ENCODE peak calls at places on chromosomes 7 and 10, in six cellular contexts. O is endodermal cell, N is Panc1, J is upper lobe of right lung, L is endothelial cell of umbilical vein, W is iPS DF 6.9. P is an unnamed sample.

GRCh38 chr7:26487780-26488535 is 196.3 kb downstream of the SNX10 start:
- DNase-seq in O (no peak), N (no peak), J (no peak), L (no peak), W (no peak), P (no peak)

GRCh38 chr10:50846753-50847152 is 38.7 kb downstream of the A1CF start:
- DNase-seq in O (no peak), N (no peak), J (no peak), L (no peak), W (no peak), P (no peak)

GRCh38 chr7:2849941-2850766 is 6.0 kb upstream of the GNA12 start:
- DNase-seq in O (no peak), N (no peak), J (no peak), L (no peak), W (no peak), P (no peak)

GRCh38 chr7:47514818-47515217 is 67.1 kb downstream of the TNS3 start:
- DNase-seq in O (no peak), N (no peak), J (no peak), L (no peak), W (no peak), P (no peak)

GRCh38 chr10:25061711-25062455 is 45.5 kb downstream of the THNSL1 start:
- DNase-seq in O (no peak), N (no peak), J (no peak), L (no peak), W (no peak), P (no peak)

GRCh38 chr7:101728888-101729883 is 88.2 kb upstream of the CUX1 start:
- DNase-seq in O (no peak), N (no peak), J (peak; percentile 83), L (no peak), W (no peak), P (no peak)

GRCh38 chr7:30080818-30081217 is 52.6 kb downstream of the PLEKHA8 start:
- DNase-seq in O (no peak), N (no peak), J (no peak), L (no peak), W (no peak), P (no peak)

GRCh38 chr10:73634397-73634796 is 6.9 kb downstream of the MYOZ1 start:
- DNase-seq in O (no peak), N (no peak), J (no peak), L (no peak), W (no peak), P (no peak)

GRCh38 chr10:18214692-18215563 is 74.7 kb downstream of the CACNB2 start:
- DNase-seq in O (peak; percentile 84), N (peak; percentile 24), J (no peak), L (peak; percentile 55), W (no peak), P (no peak)

GRCh38 chr7:78090616-78091015 is 292.0 kb downstream of the PHTF2 start:
- DNase-seq in O (no peak), N (peak; percentile 10), J (no peak), L (no peak), W (no peak), P (no peak)

GRCh38 chr10:101014230-101014884 is 14.7 kb downstream of the LZTS2 start:
- DNase-seq in O (peak; percentile 95), N (no peak), J (peak; percentile 89), L (peak; percentile 64), W (no peak), P (no peak)

GRCh38 chr7:138935438-138936079 is 45.6 kb downstream of the KIAA1549 start:
- DNase-seq in O (peak; percentile 47), N (peak; percentile 87), J (no peak), L (peak; percentile 77), W (no peak), P (no peak)

GRCh38 chr10:124375353-124375614 is 43.4 kb downstream of the OAT start:
- DNase-seq in O (no peak), N (no peak), J (no peak), L (no peak), W (no peak), P (peak; percentile 29)

GRCh38 chr7:124276005-124276606 is 243.2 kb upstream of the TMEM229A start:
- DNase-seq in O (peak; percentile 87), N (no peak), J (no peak), L (peak; percentile 44), W (peak; percentile 58), P (no peak)

GRCh38 chr7:24972991-24973390 is 7.0 kb downstream of the OSBPL3 start:
- DNase-seq in O (no peak), N (no peak), J (no peak), L (no peak), W (no peak), P (no peak)

GRCh38 chr7:24974026-24974832 is 5.7 kb downstream of the OSBPL3 start:
- DNase-seq in O (no peak), N (no peak), J (no peak), L (no peak), W (no peak), P (no peak)

GRCh38 chr7:24978837-24979469 is 1.0 kb downstream of the OSBPL3 start:
- DNase-seq in O (peak; percentile 75), N (no peak), J (peak; percentile 69), L (no peak), W (no peak), P (no peak)

GRCh38 chr7:24975172-24975571 is 4.8 kb downstream of the OSBPL3 start:
- DNase-seq in O (no peak), N (no peak), J (no peak), L (no peak), W (no peak), P (no peak)

GRCh38 chr7:24975647-24976260 is 4.2 kb downstream of the OSBPL3 start:
- DNase-seq in O (no peak), N (no peak), J (no peak), L (no peak), W (no peak), P (no peak)
- H3K4me1 ChIP-seq in O (no peaks in the 10 kb centered on the region), N (peaks cover 5% of the 10 kb centered on the region), J (no peaks in the 10 kb centered on the region), L (peaks cover 22% of the 10 kb centered on the region), W (peaks cover 3% of the 10 kb centered on the region), P (peaks cover 45% of the 10 kb centered on the region)

GRCh38 chr10:33129987-33130386 is 172.0 kb upstream of the ITGB1 start:
- DNase-seq in O (no peak), N (no peak), J (no peak), L (no peak), W (no peak), P (no peak)

GRCh38 chr10:33129181-33129928 is 171.3 kb upstream of the ITGB1 start:
- DNase-seq in O (no peak), N (no peak), J (no peak), L (no peak), W (no peak), P (peak; percentile 66)

GRCh38 chr10:33134011-33134751 is 176.2 kb upstream of the ITGB1 start:
- DNase-seq in O (no peak), N (peak; percentile 95), J (peak; percentile 75), L (peak; percentile 90), W (no peak), P (peak; percentile 96)

GRCh38 chr10:33133557-33133956 is 175.5 kb upstream of the ITGB1 start:
- DNase-seq in O (no peak), N (no peak), J (no peak), L (no peak), W (no peak), P (no peak)

DNA sequence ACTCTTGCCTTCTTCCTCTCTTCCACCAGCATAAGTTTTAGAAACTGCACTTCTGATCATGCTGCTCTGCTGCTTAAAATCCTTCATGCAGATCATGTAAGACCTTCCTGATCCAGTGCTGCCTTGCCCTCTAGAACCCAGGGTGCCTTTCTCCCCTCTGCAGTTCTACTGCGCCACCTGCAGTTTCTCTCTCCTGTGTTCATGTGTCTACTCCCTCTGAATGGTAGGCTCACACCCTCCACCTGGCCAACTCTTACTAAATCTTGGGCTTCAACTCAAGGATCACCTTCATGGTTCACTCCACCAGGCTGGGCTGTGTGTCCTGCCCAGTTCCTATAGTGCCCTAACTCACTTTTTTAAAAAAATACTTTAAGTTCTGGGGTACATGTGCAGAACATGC is 174.6 kb upstream of the ITGB1 start:
- DNase-seq in O (peak; percentile 71), N (no peak), J (no peak), L (no peak), W (no peak), P (no peak)
- H3K4me1 ChIP-seq in O (no peaks in the 10 kb centered on the region), N (peaks cover 19% of the 10 kb centered on the region), J (no peaks in the 10 kb centered on the region), L (peaks cover 5% of the 10 kb centered on the region), W (no peaks in the 10 kb centered on the region), P (peaks cover 73% of the 10 kb centered on the region)

DNA sequence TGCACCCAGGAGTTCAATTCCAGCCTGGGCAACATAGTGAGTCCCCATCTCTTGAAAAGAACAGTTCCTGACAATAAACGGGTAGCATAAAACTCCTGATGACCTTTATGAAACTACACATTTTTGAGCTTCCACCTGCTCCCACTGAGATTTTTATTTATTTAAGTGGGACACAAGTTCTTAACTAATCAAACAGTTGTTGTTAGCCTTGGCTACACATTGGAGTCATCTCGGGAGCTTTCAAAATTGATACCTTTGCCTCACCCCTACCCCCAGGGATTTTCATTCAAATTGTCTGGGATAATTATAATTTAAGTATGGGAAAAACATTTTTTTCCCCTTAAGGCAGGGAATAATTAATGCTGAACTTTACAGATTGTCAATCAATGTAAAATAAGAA is 39.3 kb downstream of the MALSU1 start:
- DNase-seq in O (no peak), N (no peak), J (no peak), L (no peak), W (no peak), P (no peak)
- H3K4me1 ChIP-seq in O (no peaks in the 10 kb centered on the region), N (peaks cover 40% of the 10 kb centered on the region), J (peaks cover 26% of the 10 kb centered on the region), L (peaks cover 39% of the 10 kb centered on the region), W (no peaks in the 10 kb centered on the region), P (peaks cover 22% of the 10 kb centered on the region)

GRCh38 chr7:44891791-44892190 is 6.5 kb upstream of the PURB start:
- DNase-seq in O (no peak), N (no peak), J (no peak), L (no peak), W (no peak), P (no peak)
- H3K4me1 ChIP-seq in O (no peaks in the 10 kb centered on the region), N (no peaks in the 10 kb centered on the region), J (no peaks in the 10 kb centered on the region), L (no peaks in the 10 kb centered on the region), W (no peaks in the 10 kb centered on the region), P (no peaks in the 10 kb centered on the region)

P was measured in RWPE2.